ENCODE peak calls at places on chromosome 6, in nine cellular contexts. O is osteoblast, X is stomach, V is transverse colon, P is progenitor cell of endocrine pancreas, B is fibroblast of lung, E is suprapubic skin, T is activated B cell treated with CpG ODN at 0.5 μM for 24 hours, R is AG10803. Y is an unnamed sample.

GRCh38 chr6:46789434-46790358 is 3.5 kb upstream of the MEP1A start:
- DNase-seq in O (no peak), E (no peak), T (no peak), X (no peak), P (no peak), V (no peak), R (no peak), B (no peak), Y (no peak)

GRCh38 chr6:86856937-86857563 is 80.3 kb upstream of the HTR1E start:
- DNase-seq in V (peak; percentile 11), T (no peak), P (peak; percentile 22), X (peak; percentile 44), B (peak; percentile 40), R (peak; percentile 36), O (peak; percentile 4), E (no peak), Y (peak; percentile 45)

GRCh38 chr6:108361312-108361932 is 66.6 kb downstream of the AFG1L start:
- DNase-seq in B (no peak), X (no peak), V (no peak), P (no peak), E (no peak), O (no peak), R (peak; percentile 28), T (no peak), Y (no peak)

GRCh38 chr6:155325700-155326516 is 11.6 kb upstream of the TFB1M start:
- DNase-seq in V (no peak), R (no peak), E (no peak), B (no peak), T (no peak), X (no peak), P (no peak), O (peak; percentile 31), Y (no peak)

GRCh38 chr6:16182428-16182827 is 53.5 kb downstream of the MYLIP start:
- DNase-seq in X (no peak), O (no peak), E (no peak), R (no peak), V (no peak), B (no peak), T (no peak), P (no peak), Y (no peak)

GRCh38 chr6:24323632-24324337 is 34.1 kb downstream of the DCDC2 start:
- DNase-seq in V (no peak), E (no peak), T (no peak), O (no peak), B (no peak), P (no peak), X (no peak), R (no peak), Y (no peak)

GRCh38 chr6:135451617-135452190 is 45.8 kb downstream of the AHI1 start:
- DNase-seq in T (no peak), O (peak; percentile 1), B (peak; percentile 66), V (no peak), X (no peak), P (no peak), R (peak; percentile 46), E (no peak), Y (no peak)

GRCh38 chr6:157557541-157557940 is 176.6 kb downstream of the ZDHHC14 start:
- DNase-seq in T (no peak), P (no peak), X (no peak), E (no peak), R (no peak), V (no peak), O (no peak), B (no peak), Y (no peak)

GRCh38 chr6:31660998-31661866 is 654 bp upstream of the C6orf47 start:
- DNase-seq in T (no peak), V (no peak), X (no peak), B (peak; percentile 55), R (peak; percentile 51), E (no peak), O (peak; percentile 53), P (no peak), Y (no peak)

GRCh38 chr6:157143885-157144795 is 179.2 kb downstream of the TMEM242 start:
- DNase-seq in P (no peak), T (no peak), V (no peak), O (peak; percentile 78), E (no peak), R (no peak), X (no peak), B (peak; percentile 81), Y (no peak)

GRCh38 chr6:14441371-14441781 is 323.8 kb downstream of the CD83 start:
- DNase-seq in V (no peak), R (peak; percentile 91), X (no peak), O (no peak), P (no peak), T (no peak), E (no peak), B (peak; percentile 72), Y (no peak)

GRCh38 chr6:92047886-92048285 is 1371.5 kb downstream of the EPHA7 start:
- DNase-seq in E (no peak), P (no peak), O (no peak), X (no peak), B (no peak), T (no peak), R (no peak), V (no peak), Y (no peak)

GRCh38 chr6:6696867-6697531 is 108.5 kb downstream of the LY86 start:
- DNase-seq in E (no peak), T (no peak), P (peak; percentile 53), R (peak; percentile 68), V (peak; percentile 86), X (peak; percentile 64), O (peak; percentile 90), B (peak; percentile 78), Y (peak; percentile 77)

GRCh38 chr6:141123497-141123896 is 1009.2 kb upstream of the GJE1 start:
- DNase-seq in E (no peak), T (no peak), R (no peak), O (no peak), P (no peak), X (no peak), B (no peak), V (no peak), Y (no peak)

GRCh38 chr6:29917843-29918242 is 24.5 kb upstream of the HLA-A start:
- DNase-seq in B (no peak), R (no peak), O (no peak), T (no peak), V (no peak), P (no peak), E (no peak), X (no peak), Y (no peak)

GRCh38 chr6:41000248-41000647 is 38.8 kb downstream of the UNC5CL start:
- DNase-seq in R (no peak), E (no peak), O (no peak), B (no peak), V (no peak), X (peak; percentile 35), P (no peak), T (no peak), Y (no peak)

GRCh38 chr6:100220543-100220942 is 226.5 kb upstream of the MCHR2 start:
- DNase-seq in E (no peak), P (no peak), T (no peak), R (no peak), O (no peak), B (no peak), X (no peak), V (no peak), Y (no peak)
- TF ChIP-seq CTCF in E (no peak), P (no peak), T (no peak), R (no peak), O (no peak), B (no peak), X (no peak), V (no peak), Y (no peak)

DNA sequence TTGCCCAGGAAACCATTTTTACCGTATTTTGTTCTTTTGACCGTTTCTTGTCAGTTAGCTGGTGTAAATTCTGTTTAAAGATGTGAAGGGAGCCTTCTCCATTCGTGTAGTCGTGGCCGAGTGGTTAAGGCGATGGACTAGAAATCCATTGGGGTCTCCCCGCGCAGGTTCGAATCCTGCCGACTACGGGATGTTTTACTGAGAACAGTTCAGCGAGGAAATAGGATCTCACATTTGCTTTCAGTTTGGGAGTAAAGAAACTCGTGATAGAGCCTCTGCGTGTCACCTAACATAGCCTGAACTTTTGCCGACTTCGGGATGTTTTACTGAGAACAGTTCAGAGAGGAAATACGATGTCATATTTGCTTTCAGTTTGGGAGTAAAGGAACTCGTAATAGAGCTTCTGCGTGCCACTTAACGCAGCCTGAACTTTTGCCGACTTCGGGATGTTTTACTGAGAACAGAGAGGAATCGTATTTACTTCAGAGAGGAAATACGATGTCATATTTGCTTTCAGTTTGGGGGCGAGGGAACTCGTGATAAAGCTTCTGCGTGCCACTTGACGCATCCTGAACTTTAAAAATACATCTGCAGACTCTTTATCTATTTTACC is 5.9 kb upstream of the ZNF184 start:
- DNase-seq in O (peak; percentile 88), T (peak; percentile 59), X (peak; percentile 88), R (peak; percentile 91), P (peak; percentile 72), B (peak; percentile 96), E (peak; percentile 93), V (peak; percentile 92), Y (peak; percentile 90)
- TF ChIP-seq CTCF in O (no peak), T (no peak), X (no peak), R (no peak), P (no peak), B (no peak), E (no peak), V (no peak), Y (no peak)

GRCh38 chr6:137921823-137922222 is 54.8 kb downstream of the TNFAIP3 start:
- DNase-seq in O (no peak), E (no peak), B (no peak), X (no peak), R (no peak), V (no peak), T (no peak), P (no peak), Y (no peak)
- TF ChIP-seq CTCF in O (peak; percentile 23), E (no peak), B (no peak), X (no peak), R (no peak), V (no peak), T (no peak), P (peak; percentile 17), Y (no peak)

DNA sequence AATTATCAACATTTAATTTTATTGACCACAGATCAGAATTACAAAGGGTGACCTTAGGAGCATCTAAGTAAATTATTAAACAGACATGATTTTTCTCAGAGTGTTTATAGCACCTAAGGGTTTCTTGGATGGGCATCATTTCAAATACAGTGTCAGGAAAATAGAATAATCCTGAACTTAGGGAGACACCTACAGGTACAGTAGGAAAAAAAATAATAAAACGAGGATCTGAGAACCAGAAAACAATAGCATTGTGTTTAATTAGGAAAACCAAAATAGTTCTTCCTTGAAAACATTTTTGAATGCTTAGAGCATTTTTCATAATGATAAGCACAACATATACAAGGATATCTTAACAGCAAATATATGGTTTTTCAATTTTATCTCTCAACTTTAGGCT is 39.2 kb downstream of the MMUT start:
- DNase-seq in X (no peak), O (no peak), B (peak; percentile 24), T (no peak), E (no peak), P (no peak), R (no peak), V (no peak), Y (no peak)
- TF ChIP-seq CTCF in X (no peak), O (peak; percentile 33), B (no peak), T (no peak), E (no peak), P (no peak), R (no peak), V (no peak), Y (no peak)